ENCODE peak calls at places on chromosomes 13 and 19, in seven cellular contexts. One of them, this sample, is unnamed.

GRCh38 chr13:97385146-97385545 is 48.8 kb upstream of the RAP2A start:
- DNase-seq in CD4-positive, alpha-beta T cell: no peak
- DNase-seq in mucosa of descending colon: no peak
- DNase-seq in AG09319: no peak
- DNase-seq in GM10248: no peak
- DNase-seq in A549: no peak
- DNase-seq in heart left ventricle: no peak
- DNase-seq in this sample: no peak

GRCh38 chr13:94583926-94584325 is 12.0 kb downstream of the TGDS start:
- DNase-seq in CD4-positive, alpha-beta T cell: no peak
- DNase-seq in A549: no peak
- DNase-seq in heart left ventricle: no peak
- DNase-seq in AG09319: no peak
- DNase-seq in mucosa of descending colon: no peak
- DNase-seq in GM10248: no peak
- DNase-seq in this sample: no peak

GRCh38 chr19:4499318-4499717 is 19.0 kb downstream of the PLIN4 start:
- DNase-seq in A549: no peak
- DNase-seq in mucosa of descending colon: no peak
- DNase-seq in AG09319: no peak
- DNase-seq in CD4-positive, alpha-beta T cell: no peak
- DNase-seq in GM10248: no peak
- DNase-seq in heart left ventricle: no peak
- DNase-seq in this sample: no peak

GRCh38 chr19:2114218-2114617 is 17.5 kb downstream of the IZUMO4 start:
- DNase-seq in heart left ventricle: no peak
- DNase-seq in mucosa of descending colon: no peak
- DNase-seq in CD4-positive, alpha-beta T cell: no peak
- DNase-seq in A549: no peak
- DNase-seq in AG09319: no peak
- DNase-seq in GM10248: no peak
- DNase-seq in this sample: no peak

GRCh38 chr19:16859626-16860025 is 29.2 kb upstream of the F2RL3 start:
- DNase-seq in CD4-positive, alpha-beta T cell: no peak
- DNase-seq in A549: no peak
- DNase-seq in GM10248: no peak
- DNase-seq in heart left ventricle: no peak
- DNase-seq in mucosa of descending colon: no peak
- DNase-seq in AG09319: no peak
- DNase-seq in this sample: no peak

GRCh38 chr19:34229721-34230120 is 24.6 kb upstream of the GARRE1 start:
- DNase-seq in A549: no peak
- DNase-seq in CD4-positive, alpha-beta T cell: no peak
- DNase-seq in GM10248: no peak
- DNase-seq in heart left ventricle: no peak
- DNase-seq in mucosa of descending colon: no peak
- DNase-seq in AG09319: no peak
- DNase-seq in this sample: no peak

GRCh38 chr13:109707044-109707794 is 79.2 kb downstream of the IRS2 start:
- DNase-seq in AG09319: no peak
- DNase-seq in mucosa of descending colon: no peak
- DNase-seq in CD4-positive, alpha-beta T cell: no peak
- DNase-seq in A549: no peak
- DNase-seq in GM10248: no peak
- DNase-seq in heart left ventricle: no peak
- DNase-seq in this sample: no peak

GRCh38 chr19:39413903-39414608 is 1.6 kb downstream of the PLEKHG2 start:
- DNase-seq in CD4-positive, alpha-beta T cell: no peak
- DNase-seq in AG09319: no peak
- DNase-seq in A549: peak; percentile 91
- DNase-seq in mucosa of descending colon: peak; percentile 38
- DNase-seq in heart left ventricle: no peak
- DNase-seq in GM10248: no peak
- DNase-seq in this sample: peak; percentile 60

GRCh38 chr13:80297094-80297493 is 43.8 kb downstream of the SPRY2 start:
- DNase-seq in GM10248: no peak
- DNase-seq in CD4-positive, alpha-beta T cell: no peak
- DNase-seq in A549: no peak
- DNase-seq in heart left ventricle: no peak
- DNase-seq in AG09319: no peak
- DNase-seq in mucosa of descending colon: peak; percentile 18
- DNase-seq in this sample: no peak

GRCh38 chr13:86399572-86399971 is 600.4 kb upstream of the SLITRK6 start:
- DNase-seq in mucosa of descending colon: no peak
- DNase-seq in CD4-positive, alpha-beta T cell: no peak
- DNase-seq in heart left ventricle: no peak
- DNase-seq in A549: no peak
- DNase-seq in AG09319: no peak
- DNase-seq in GM10248: no peak
- DNase-seq in this sample: no peak

GRCh38 chr19:29671393-29672076 is 6.3 kb downstream of the PLEKHF1 start:
- DNase-seq in A549: no peak
- DNase-seq in GM10248: peak; percentile 76
- DNase-seq in CD4-positive, alpha-beta T cell: peak; percentile 73
- DNase-seq in heart left ventricle: peak; percentile 67
- DNase-seq in AG09319: no peak
- DNase-seq in mucosa of descending colon: peak; percentile 52
- DNase-seq in this sample: peak; percentile 69

GRCh38 chr13:101930331-101930730 is 471.5 kb downstream of the FGF14 start:
- DNase-seq in AG09319: no peak
- DNase-seq in GM10248: no peak
- DNase-seq in heart left ventricle: no peak
- DNase-seq in A549: no peak
- DNase-seq in mucosa of descending colon: no peak
- DNase-seq in CD4-positive, alpha-beta T cell: no peak
- DNase-seq in this sample: no peak

GRCh38 chr19:30227661-30228112 is 144.5 kb upstream of the ZNF536 start:
- DNase-seq in GM10248: peak; percentile 80
- DNase-seq in heart left ventricle: peak; percentile 73
- DNase-seq in CD4-positive, alpha-beta T cell: no peak
- DNase-seq in A549: peak; percentile 89
- DNase-seq in mucosa of descending colon: peak; percentile 65
- DNase-seq in AG09319: no peak
- DNase-seq in this sample: peak; percentile 68

DNA sequence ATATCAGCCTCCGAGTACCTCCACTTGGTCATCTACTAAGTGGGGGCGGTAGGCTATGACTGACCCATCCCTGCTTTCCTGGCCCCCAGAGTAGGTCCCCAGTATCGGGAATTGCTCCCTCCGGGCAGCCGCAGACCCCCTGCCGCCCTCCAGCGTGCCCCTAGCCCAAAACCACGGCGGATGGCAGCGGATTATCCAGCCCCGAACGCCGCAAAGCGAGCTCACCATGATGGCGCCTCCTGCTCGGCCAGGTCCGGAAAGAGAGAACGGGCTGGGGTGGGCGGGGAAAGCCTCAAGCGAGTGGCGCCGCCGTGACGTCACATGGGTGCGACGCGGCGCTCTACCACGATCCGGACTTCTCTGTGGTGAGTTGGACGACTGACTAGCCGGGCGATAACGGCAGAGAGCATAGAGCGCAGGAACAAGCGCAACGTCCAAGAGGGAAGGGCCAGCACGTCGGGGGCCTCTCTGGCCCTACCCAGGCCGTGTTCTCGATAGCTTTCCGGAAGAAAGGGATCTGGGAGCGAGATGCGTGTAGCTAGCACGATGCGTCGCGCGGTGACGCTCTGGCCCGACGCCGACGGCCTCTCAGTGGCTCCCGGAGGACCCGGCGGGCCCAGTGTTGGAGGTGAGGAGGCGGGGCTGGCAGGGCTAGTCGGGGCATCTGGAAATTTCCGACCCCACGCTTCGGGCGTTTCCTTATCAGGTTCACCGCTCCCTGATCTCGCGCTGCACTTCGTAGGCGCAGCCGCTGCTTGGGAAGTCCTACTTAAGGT is at the start of the genes RPL18 and SPHK2:
- DNase-seq in AG09319: peak; percentile 99
- DNase-seq in heart left ventricle: peak; percentile 99
- DNase-seq in mucosa of descending colon: peak; percentile 97
- DNase-seq in GM10248: peak; percentile 98
- DNase-seq in A549: peak; percentile 99
- DNase-seq in CD4-positive, alpha-beta T cell: peak; percentile 92
- DNase-seq in this sample: peak; percentile 98
- TF ChIP-seq CTCF in AG09319: no peak
- TF ChIP-seq CTCF in heart left ventricle: no peak
- TF ChIP-seq CTCF in mucosa of descending colon: peak; percentile 7
- TF ChIP-seq CTCF in GM10248: peak; percentile 6
- TF ChIP-seq CTCF in A549: no peak
- TF ChIP-seq CTCF in CD4-positive, alpha-beta T cell: no peak
- TF ChIP-seq CTCF in this sample: no peak

GRCh38 chr13:30807392-30807791 is 72.0 kb downstream of the ALOX5AP start:
- DNase-seq in CD4-positive, alpha-beta T cell: no peak
- DNase-seq in GM10248: no peak
- DNase-seq in AG09319: no peak
- DNase-seq in heart left ventricle: no peak
- DNase-seq in mucosa of descending colon: no peak
- DNase-seq in A549: no peak
- DNase-seq in this sample: no peak

GRCh38 chr13:30806784-30807183 is 71.4 kb downstream of the ALOX5AP start:
- DNase-seq in heart left ventricle: no peak
- DNase-seq in GM10248: no peak
- DNase-seq in mucosa of descending colon: no peak
- DNase-seq in AG09319: peak; percentile 14
- DNase-seq in A549: no peak
- DNase-seq in CD4-positive, alpha-beta T cell: no peak
- DNase-seq in this sample: no peak

GRCh38 chr13:30810261-30810701 is 74.9 kb downstream of the ALOX5AP start:
- DNase-seq in mucosa of descending colon: no peak
- DNase-seq in heart left ventricle: no peak
- DNase-seq in AG09319: no peak
- DNase-seq in GM10248: no peak
- DNase-seq in A549: no peak
- DNase-seq in CD4-positive, alpha-beta T cell: no peak
- DNase-seq in this sample: no peak

GRCh38 chr13:30809787-30810186 is 74.4 kb downstream of the ALOX5AP start:
- DNase-seq in GM10248: no peak
- DNase-seq in A549: no peak
- DNase-seq in AG09319: no peak
- DNase-seq in mucosa of descending colon: no peak
- DNase-seq in CD4-positive, alpha-beta T cell: no peak
- DNase-seq in heart left ventricle: no peak
- DNase-seq in this sample: no peak

DNA sequence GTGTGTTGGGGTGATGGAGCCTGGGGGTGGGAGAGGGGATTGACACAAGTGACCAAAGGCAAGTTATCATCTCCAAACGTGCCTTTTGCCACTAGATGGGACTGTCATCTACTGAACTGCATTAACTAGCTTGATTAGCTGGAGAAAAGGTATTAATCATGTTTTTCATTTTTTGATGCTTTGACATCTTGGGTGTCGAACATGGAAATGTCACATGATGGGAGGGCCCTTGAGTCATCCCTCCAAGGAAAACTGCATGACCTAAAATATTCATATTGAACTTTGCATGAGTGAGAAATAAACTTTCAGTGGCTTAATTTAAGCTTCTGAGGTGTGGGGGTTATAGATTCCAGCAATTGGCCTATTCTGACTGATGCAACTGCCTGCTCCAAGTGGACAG is 73.3 kb downstream of the ALOX5AP start:
- DNase-seq in heart left ventricle: no peak
- DNase-seq in mucosa of descending colon: no peak
- DNase-seq in A549: no peak
- DNase-seq in CD4-positive, alpha-beta T cell: no peak
- DNase-seq in AG09319: no peak
- DNase-seq in GM10248: no peak
- DNase-seq in this sample: no peak
- TF ChIP-seq CTCF in heart left ventricle: no peak
- TF ChIP-seq CTCF in mucosa of descending colon: no peak
- TF ChIP-seq CTCF in A549: no peak
- TF ChIP-seq CTCF in CD4-positive, alpha-beta T cell: no peak
- TF ChIP-seq CTCF in AG09319: no peak
- TF ChIP-seq CTCF in GM10248: peak; percentile 14
- TF ChIP-seq CTCF in this sample: no peak

GRCh38 chr19:56838680-56838929 is 1.9 kb downstream of the PEG3 start:
- DNase-seq in A549: no peak
- DNase-seq in mucosa of descending colon: no peak
- DNase-seq in GM10248: no peak
- DNase-seq in heart left ventricle: no peak
- DNase-seq in AG09319: no peak
- DNase-seq in CD4-positive, alpha-beta T cell: no peak
- DNase-seq in this sample: no peak

GRCh38 chr19:56837004-56837403 is 3.5 kb downstream of the PEG3 start:
- DNase-seq in CD4-positive, alpha-beta T cell: no peak
- DNase-seq in AG09319: no peak
- DNase-seq in heart left ventricle: no peak
- DNase-seq in mucosa of descending colon: no peak
- DNase-seq in GM10248: no peak
- DNase-seq in A549: no peak
- DNase-seq in this sample: no peak

GRCh38 chr19:56836059-56836458 is 4.5 kb downstream of the PEG3 start:
- DNase-seq in CD4-positive, alpha-beta T cell: no peak
- DNase-seq in mucosa of descending colon: no peak
- DNase-seq in GM10248: no peak
- DNase-seq in heart left ventricle: no peak
- DNase-seq in AG09319: no peak
- DNase-seq in A549: no peak
- DNase-seq in this sample: no peak

GRCh38 chr19:56837892-56838679 is 2.4 kb downstream of the PEG3 start:
- DNase-seq in mucosa of descending colon: peak; percentile 8
- DNase-seq in A549: no peak
- DNase-seq in heart left ventricle: peak; percentile 78
- DNase-seq in GM10248: no peak
- DNase-seq in AG09319: no peak
- DNase-seq in CD4-positive, alpha-beta T cell: no peak
- DNase-seq in this sample: no peak

GRCh38 chr19:56837492-56837891 is 3.0 kb downstream of the PEG3 start:
- DNase-seq in CD4-positive, alpha-beta T cell: no peak
- DNase-seq in AG09319: no peak
- DNase-seq in heart left ventricle: peak; percentile 82
- DNase-seq in GM10248: no peak
- DNase-seq in A549: no peak
- DNase-seq in mucosa of descending colon: peak; percentile 11
- DNase-seq in this sample: no peak
- TF ChIP-seq CTCF in CD4-positive, alpha-beta T cell: no peak
- TF ChIP-seq CTCF in AG09319: no peak
- TF ChIP-seq CTCF in heart left ventricle: peak; percentile 73
- TF ChIP-seq CTCF in GM10248: no peak
- TF ChIP-seq CTCF in A549: no peak
- TF ChIP-seq CTCF in mucosa of descending colon: no peak
- TF ChIP-seq CTCF in this sample: no peak

DNA sequence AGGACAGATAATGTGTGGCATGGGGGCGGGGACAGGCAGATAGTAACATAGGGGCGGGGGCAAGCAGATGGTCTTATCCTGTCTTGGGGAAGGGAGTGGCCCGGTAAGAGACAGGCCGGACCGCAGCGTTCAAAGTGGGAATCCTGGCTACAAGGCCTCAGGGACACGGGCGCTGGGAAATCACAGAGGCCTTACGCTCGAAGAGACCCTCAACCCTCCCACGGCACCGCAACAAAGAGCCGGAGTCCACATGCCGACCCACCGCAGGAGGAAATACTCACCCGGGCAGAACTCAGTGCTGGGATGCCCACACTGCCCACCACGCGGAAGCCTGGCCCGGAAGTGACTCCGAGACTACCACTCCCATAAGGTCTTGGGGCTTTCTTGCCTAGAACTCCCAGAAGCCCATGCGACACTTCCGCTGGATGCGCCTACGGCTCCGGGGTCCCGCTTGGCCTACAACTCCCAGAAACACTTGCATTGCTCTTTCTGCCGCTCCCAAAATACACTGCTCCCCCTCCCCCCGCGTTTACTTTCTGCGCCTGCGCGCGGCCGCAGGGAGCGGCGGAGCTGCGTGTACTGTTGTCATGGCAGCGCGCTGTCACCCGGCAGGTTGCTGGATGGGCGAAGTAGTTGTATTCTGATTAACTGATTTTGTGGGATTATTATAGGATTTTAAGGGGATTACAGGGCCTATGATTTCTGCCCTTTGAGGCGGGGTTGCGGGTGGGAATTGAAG is at the start of gene CTU1:
- DNase-seq in GM10248: peak; percentile 97
- DNase-seq in heart left ventricle: peak; percentile 99
- DNase-seq in A549: peak; percentile 98
- DNase-seq in AG09319: peak; percentile 98
- DNase-seq in mucosa of descending colon: peak; percentile 99
- DNase-seq in CD4-positive, alpha-beta T cell: peak; percentile 96
- DNase-seq in this sample: peak; percentile 99
- TF ChIP-seq CTCF in GM10248: no peak
- TF ChIP-seq CTCF in heart left ventricle: peak; percentile 17
- TF ChIP-seq CTCF in A549: no peak
- TF ChIP-seq CTCF in AG09319: no peak
- TF ChIP-seq CTCF in mucosa of descending colon: no peak
- TF ChIP-seq CTCF in CD4-positive, alpha-beta T cell: no peak
- TF ChIP-seq CTCF in this sample: no peak